ENCODE peak calls at places on chromosomes 12 and 14, in seven cellular contexts. O is bronchial epithelial cell, M is glutamatergic neuron, Q is stomach, U is lower lobe of right lung, L is fibroblast of villous mesenchyme, Z is pancreas. E is an unnamed sample.
A peak's percentile ranks its signal among the peaks of the same experiment; 100 is the strongest.

GRCh38 chr14:64060648-64061096 is 207.9 kb downstream of the SYNE2 start:
- DNase-seq in M (peak; percentile 41), Q (no peak), Z (no peak), L (peak; percentile 51), U (no peak), O (peak; percentile 98), E (peak; percentile 34)

GRCh38 chr14:24095196-24096068 is 1.3 kb downstream of the PCK2 start:
- DNase-seq in O (no peak), M (peak; percentile 78), L (peak; percentile 41), U (peak; percentile 82), Z (no peak), Q (no peak), E (peak; percentile 34)

GRCh38 chr12:5506295-5506694 is 74.4 kb downstream of the NTF3 start:
- DNase-seq in M (no peak), Q (no peak), U (no peak), L (no peak), O (no peak), Z (no peak), E (no peak)

GRCh38 chr14:99565383-99565782 is 38.6 kb downstream of the CCDC85C start:
- DNase-seq in O (peak; percentile 21), Q (no peak), M (no peak), Z (no peak), U (no peak), L (no peak), E (no peak)

GRCh38 chr12:104604070-104604994 is 147.6 kb downstream of the CHST11 start:
- DNase-seq in O (peak; percentile 96), Q (peak; percentile 49), M (no peak), U (peak; percentile 83), Z (peak; percentile 36), L (peak; percentile 97), E (peak; percentile 69)

GRCh38 chr14:105337966-105338365 is 23.4 kb downstream of the PACS2 start:
- DNase-seq in O (no peak), Q (peak; percentile 55), U (peak; percentile 46), Z (no peak), L (no peak), M (no peak), E (no peak)

GRCh38 chr14:45070215-45070614 is 13.7 kb upstream of the PRPF39 start:
- DNase-seq in L (peak; percentile 10), O (peak; percentile 36), M (no peak), Z (no peak), Q (no peak), U (no peak), E (no peak)

GRCh38 chr14:25350071-25350470 is 300.1 kb upstream of the STXBP6 start:
- DNase-seq in U (no peak), Q (no peak), Z (no peak), M (no peak), L (no peak), O (no peak), E (no peak)

GRCh38 chr12:26723379-26724308 is 109.3 kb downstream of the ITPR2 start:
- DNase-seq in L (peak; percentile 68), O (peak; percentile 49), Q (no peak), Z (no peak), U (no peak), M (no peak), E (no peak)

GRCh38 chr12:10753066-10753465 is 29.9 kb upstream of the YBX3 start:
- DNase-seq in U (no peak), L (peak; percentile 77), M (no peak), Q (no peak), O (peak; percentile 80), Z (no peak), E (no peak)

GRCh38 chr14:92675421-92675820 is 73.0 kb downstream of the LGMN start:
- DNase-seq in Q (no peak), Z (no peak), M (no peak), U (no peak), O (no peak), L (no peak), E (no peak)

GRCh38 chr12:13686243-13686642 is 295.2 kb downstream of the GRIN2B start:
- DNase-seq in Q (no peak), U (no peak), Z (no peak), M (no peak), O (no peak), L (no peak), E (no peak)

GRCh38 chr12:19435831-19436497 is 3.3 kb upstream of the AEBP2 start:
- DNase-seq in M (no peak), O (no peak), Q (no peak), L (no peak), U (no peak), Z (no peak), E (no peak)

GRCh38 chr12:51199546-51199945 is 18.3 kb downstream of the POU6F1 start:
- DNase-seq in U (no peak), O (no peak), L (no peak), M (no peak), Z (no peak), Q (no peak), E (no peak)

GRCh38 chr12:55996201-55996714 is 818 bp upstream of the SUOX start:
- DNase-seq in M (peak; percentile 50), O (peak; percentile 62), Q (peak; percentile 67), Z (peak; percentile 54), L (peak; percentile 74), U (no peak), E (peak; percentile 76)

GRCh38 chr12:31890295-31891285 is 68.6 kb upstream of the RESF1 start:
- DNase-seq in U (no peak), L (peak; percentile 84), Z (no peak), O (no peak), M (no peak), Q (no peak), E (no peak)

GRCh38 chr12:12051668-12052067 is 19.1 kb upstream of the BCL2L14 start:
- DNase-seq in M (no peak), U (no peak), O (no peak), L (no peak), Z (no peak), Q (no peak), E (no peak)

GRCh38 chr12:106248177-106248848 is 493 bp upstream of the CKAP4 start:
- DNase-seq in Q (peak; percentile 62), Z (peak; percentile 61), L (peak; percentile 81), O (peak; percentile 39), U (peak; percentile 63), M (peak; percentile 64), E (peak; percentile 57)

GRCh38 chr12:31005944-31006361 is 67.7 kb upstream of the DDX11 start:
- DNase-seq in Q (no peak), O (peak; percentile 37), L (peak; percentile 50), Z (no peak), M (no peak), U (no peak), E (peak; percentile 23)

GRCh38 chr12:120529641-120530314 is 820 bp upstream of the COQ5 start:
- DNase-seq in Q (peak; percentile 36), U (no peak), O (peak; percentile 74), L (peak; percentile 70), M (no peak), Z (no peak), E (peak; percentile 39)

GRCh38 chr12:71426648-71427047 is 12.9 kb upstream of the LGR5 start:
- DNase-seq in Z (no peak), O (no peak), Q (no peak), L (peak; percentile 70), M (no peak), U (no peak), E (no peak)

GRCh38 chr14:56120091-56120632 is 2.0 kb downstream of the PELI2 start:
- DNase-seq in Q (no peak), U (no peak), M (no peak), O (no peak), L (peak; percentile 6), Z (no peak), E (peak; percentile 5)

GRCh38 chr12:59087077-59087673 is 166.9 kb upstream of the LRIG3 start:
- DNase-seq in O (no peak), M (no peak), L (peak; percentile 37), Q (no peak), Z (no peak), U (no peak), E (no peak)

DNA sequence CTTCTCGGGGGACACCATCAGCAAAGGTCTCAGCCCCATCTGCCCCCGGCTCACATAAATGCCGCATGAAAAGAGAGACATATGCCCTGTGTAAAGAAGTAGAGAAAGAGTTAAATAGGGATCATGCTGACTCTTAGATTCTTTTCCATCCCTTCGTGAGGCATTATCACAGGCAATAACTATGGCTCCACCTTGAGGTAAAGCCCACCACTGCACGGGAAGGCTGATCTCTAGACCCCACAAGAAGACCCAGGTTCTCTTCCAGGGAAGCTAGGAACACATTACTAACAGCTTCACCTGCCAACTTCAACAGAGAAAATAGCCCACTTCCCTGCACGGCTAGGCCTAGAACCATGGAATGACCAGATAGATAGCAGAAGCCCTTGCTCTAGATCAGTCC is 14.1 kb upstream of the NOP2 start:
- DNase-seq in O (no peak), L (no peak), M (peak; percentile 40), U (no peak), Z (no peak), Q (no peak), E (no peak)
- TF ChIP-seq CTCF in O (no peak), L (peak; percentile 15), M (no peak), U (no peak), Z (no peak), Q (no peak), E (no peak)

GRCh38 chr14:35438910-35439713 is 34.6 kb upstream of the NFKBIA start:
- DNase-seq in U (no peak), M (no peak), Z (no peak), O (no peak), L (no peak), Q (no peak), E (no peak)
- TF ChIP-seq CTCF in U (peak; percentile 35), M (peak; percentile 68), Z (peak; percentile 28), O (peak; percentile 60), L (peak; percentile 61), Q (no peak), E (no peak)

GRCh38 chr14:80202888-80203562 is 8.3 kb downstream of the DIO2 start:
- DNase-seq in L (no peak), Q (peak; percentile 31), Z (no peak), O (peak; percentile 6), U (no peak), M (peak; percentile 62), E (peak; percentile 12)
- TF ChIP-seq CTCF in L (peak; percentile 45), Q (no peak), Z (no peak), O (peak; percentile 63), U (peak; percentile 10), M (peak; percentile 61), E (peak; percentile 23)

GRCh38 chr12:130225347-130225746 is 63.1 kb downstream of the FZD10 start:
- DNase-seq in L (no peak), O (no peak), M (no peak), Z (no peak), Q (no peak), U (no peak), E (no peak)

GRCh38 chr12:130220361-130220760 is 58.1 kb downstream of the FZD10 start:
- DNase-seq in M (no peak), U (no peak), Z (no peak), Q (no peak), O (no peak), L (no peak), E (no peak)

GRCh38 chr12:130223767-130224244 is 61.5 kb downstream of the FZD10 start:
- DNase-seq in U (no peak), L (no peak), M (no peak), O (no peak), Q (no peak), Z (no peak), E (no peak)

GRCh38 chr12:130224613-130225012 is 62.3 kb downstream of the FZD10 start:
- DNase-seq in U (no peak), L (no peak), O (no peak), Z (no peak), M (no peak), Q (no peak), E (no peak)

GRCh38 chr12:130222519-130223255 is 60.4 kb downstream of the FZD10 start:
- DNase-seq in M (no peak), Z (peak; percentile 32), O (no peak), U (no peak), Q (no peak), L (no peak), E (no peak)
- TF ChIP-seq CTCF in M (no peak), Z (no peak), O (no peak), U (no peak), Q (no peak), L (no peak), E (no peak)